ENCODE peak calls at places on chromosomes 11 and 22, in eight cellular contexts. One of them, this sample, is unnamed.

GRCh38 chr11:128424867-128425285 is 162.5 kb downstream of the ETS1 start:
- DNase-seq in left cardiac atrium: peak
- DNase-seq in BJ: no peak
- DNase-seq in HTR-8/SVneo: no peak
- DNase-seq in A549: no peak
- DNase-seq in AG04449: no peak
- DNase-seq in NCI-H187 treated with DMSO at 0.1 percent for 48 hours: no peak
- DNase-seq in tibial artery: peak
- DNase-seq in this sample: no peak

GRCh38 chr11:123351375-123351774 is 78.7 kb upstream of the GRAMD1B start:
- DNase-seq in tibial artery: no peak
- DNase-seq in HTR-8/SVneo: no peak
- DNase-seq in NCI-H187 treated with DMSO at 0.1 percent for 48 hours: no peak
- DNase-seq in BJ: no peak
- DNase-seq in AG04449: no peak
- DNase-seq in A549: no peak
- DNase-seq in left cardiac atrium: peak
- DNase-seq in this sample: no peak

GRCh38 chr11:44899959-44900358 is 50.7 kb downstream of the TP53I11 start:
- DNase-seq in A549: peak
- DNase-seq in AG04449: no peak
- DNase-seq in left cardiac atrium: no peak
- DNase-seq in tibial artery: no peak
- DNase-seq in HTR-8/SVneo: peak
- DNase-seq in NCI-H187 treated with DMSO at 0.1 percent for 48 hours: no peak
- DNase-seq in BJ: no peak
- DNase-seq in this sample: no peak

GRCh38 chr11:71062199-71062598 is 190.2 kb downstream of the SHANK2 start:
- DNase-seq in A549: no peak
- DNase-seq in HTR-8/SVneo: no peak
- DNase-seq in left cardiac atrium: no peak
- DNase-seq in tibial artery: no peak
- DNase-seq in BJ: no peak
- DNase-seq in AG04449: no peak
- DNase-seq in NCI-H187 treated with DMSO at 0.1 percent for 48 hours: no peak
- DNase-seq in this sample: no peak

GRCh38 chr22:20960609-20961008 is 6.4 kb upstream of the AIFM3 start:
- DNase-seq in HTR-8/SVneo: no peak
- DNase-seq in A549: no peak
- DNase-seq in AG04449: no peak
- DNase-seq in NCI-H187 treated with DMSO at 0.1 percent for 48 hours: no peak
- DNase-seq in tibial artery: no peak
- DNase-seq in left cardiac atrium: no peak
- DNase-seq in BJ: no peak
- DNase-seq in this sample: no peak

GRCh38 chr11:134365011-134365925 is 33.5 kb downstream of the GLB1L2 start:
- DNase-seq in AG04449: no peak
- DNase-seq in HTR-8/SVneo: no peak
- DNase-seq in BJ: no peak
- DNase-seq in left cardiac atrium: no peak
- DNase-seq in tibial artery: peak
- DNase-seq in A549: no peak
- DNase-seq in NCI-H187 treated with DMSO at 0.1 percent for 48 hours: no peak
- DNase-seq in this sample: no peak

GRCh38 chr11:69637956-69638871 is 2.7 kb upstream of the CCND1 start:
- DNase-seq in left cardiac atrium: no peak
- DNase-seq in A549: peak
- DNase-seq in HTR-8/SVneo: peak
- DNase-seq in NCI-H187 treated with DMSO at 0.1 percent for 48 hours: no peak
- DNase-seq in BJ: no peak
- DNase-seq in tibial artery: peak
- DNase-seq in AG04449: no peak
- DNase-seq in this sample: no peak

GRCh38 chr11:62985351-62985750 is 584 bp upstream of the SLC22A6 start:
- DNase-seq in NCI-H187 treated with DMSO at 0.1 percent for 48 hours: no peak
- DNase-seq in left cardiac atrium: no peak
- DNase-seq in BJ: no peak
- DNase-seq in A549: no peak
- DNase-seq in AG04449: no peak
- DNase-seq in tibial artery: no peak
- DNase-seq in HTR-8/SVneo: no peak
- DNase-seq in this sample: no peak

GRCh38 chr22:50698546-50698945 is 25.9 kb downstream of the SHANK3 start:
- DNase-seq in BJ: no peak
- DNase-seq in NCI-H187 treated with DMSO at 0.1 percent for 48 hours: no peak
- DNase-seq in HTR-8/SVneo: no peak
- DNase-seq in AG04449: no peak
- DNase-seq in left cardiac atrium: peak
- DNase-seq in A549: no peak
- DNase-seq in tibial artery: no peak
- DNase-seq in this sample: no peak

GRCh38 chr22:40714514-40714966 is 35.3 kb downstream of the MCHR1 start:
- DNase-seq in NCI-H187 treated with DMSO at 0.1 percent for 48 hours: no peak
- DNase-seq in BJ: no peak
- DNase-seq in AG04449: no peak
- DNase-seq in tibial artery: no peak
- DNase-seq in HTR-8/SVneo: no peak
- DNase-seq in left cardiac atrium: no peak
- DNase-seq in A549: no peak
- DNase-seq in this sample: peak

GRCh38 chr22:25622011-25622410 is 57.5 kb downstream of the GRK3 start:
- DNase-seq in BJ: no peak
- DNase-seq in left cardiac atrium: no peak
- DNase-seq in HTR-8/SVneo: peak
- DNase-seq in A549: no peak
- DNase-seq in AG04449: no peak
- DNase-seq in tibial artery: no peak
- DNase-seq in NCI-H187 treated with DMSO at 0.1 percent for 48 hours: no peak
- DNase-seq in this sample: no peak